ENCODE peak calls at places on chromosome 16, in eight cellular contexts. One of them, this sample, is unnamed.

GRCh38 chr16:57041182-57042156 is 50.9 kb upstream of the CPNE2 start:
- DNase-seq in WTC11: no peak
- DNase-seq in fibroblast of mammary gland: no peak
- DNase-seq in ovary: no peak
- DNase-seq in PC-9: no peak
- DNase-seq in heart left ventricle: no peak
- DNase-seq in BE2C: no peak
- DNase-seq in sigmoid colon: no peak
- DNase-seq in this sample: no peak

GRCh38 chr16:83842755-83843507 is 35.2 kb downstream of the HSBP1 start:
- DNase-seq in WTC11: no peak
- DNase-seq in fibroblast of mammary gland: no peak
- DNase-seq in ovary: no peak
- DNase-seq in PC-9: no peak
- DNase-seq in heart left ventricle: no peak
- DNase-seq in BE2C: no peak
- DNase-seq in sigmoid colon: peak; percentile 41
- DNase-seq in this sample: no peak

GRCh38 chr16:51540259-51540658 is 389.2 kb upstream of the SALL1 start:
- DNase-seq in WTC11: no peak
- DNase-seq in fibroblast of mammary gland: peak; percentile 80
- DNase-seq in ovary: no peak
- DNase-seq in PC-9: no peak
- DNase-seq in heart left ventricle: no peak
- DNase-seq in BE2C: no peak
- DNase-seq in sigmoid colon: no peak
- DNase-seq in this sample: no peak

GRCh38 chr16:51034481-51035109 is 116.5 kb downstream of the SALL1 start:
- DNase-seq in WTC11: no peak
- DNase-seq in fibroblast of mammary gland: no peak
- DNase-seq in ovary: no peak
- DNase-seq in PC-9: no peak
- DNase-seq in heart left ventricle: no peak
- DNase-seq in BE2C: no peak
- DNase-seq in sigmoid colon: no peak
- DNase-seq in this sample: no peak

GRCh38 chr16:28981517-28981916 is 3.3 kb upstream of the LAT start:
- DNase-seq in WTC11: peak; percentile 80
- DNase-seq in fibroblast of mammary gland: peak; percentile 22
- DNase-seq in ovary: no peak
- DNase-seq in PC-9: no peak
- DNase-seq in heart left ventricle: no peak
- DNase-seq in BE2C: peak; percentile 34
- DNase-seq in sigmoid colon: no peak
- DNase-seq in this sample: peak; percentile 45

GRCh38 chr16:2517954-2518605 is 2.1 kb upstream of the AMDHD2 start:
- DNase-seq in WTC11: no peak
- DNase-seq in fibroblast of mammary gland: no peak
- DNase-seq in ovary: no peak
- DNase-seq in PC-9: no peak
- DNase-seq in heart left ventricle: peak; percentile 58
- DNase-seq in BE2C: no peak
- DNase-seq in sigmoid colon: no peak
- DNase-seq in this sample: no peak

GRCh38 chr16:80092686-80093085 is 448.1 kb upstream of the DYNLRB2 start:
- DNase-seq in WTC11: no peak
- DNase-seq in fibroblast of mammary gland: no peak
- DNase-seq in ovary: no peak
- DNase-seq in PC-9: no peak
- DNase-seq in heart left ventricle: no peak
- DNase-seq in BE2C: no peak
- DNase-seq in sigmoid colon: no peak
- DNase-seq in this sample: no peak

GRCh38 chr16:80687606-80688005 is 116.8 kb downstream of the CDYL2 start:
- DNase-seq in WTC11: no peak
- DNase-seq in fibroblast of mammary gland: no peak
- DNase-seq in ovary: no peak
- DNase-seq in PC-9: no peak
- DNase-seq in heart left ventricle: no peak
- DNase-seq in BE2C: no peak
- DNase-seq in sigmoid colon: no peak
- DNase-seq in this sample: no peak

GRCh38 chr16:50300942-50301625 is 34.7 kb downstream of the ADCY7 start:
- DNase-seq in WTC11: no peak
- DNase-seq in fibroblast of mammary gland: peak; percentile 37
- DNase-seq in ovary: peak; percentile 33
- DNase-seq in PC-9: no peak
- DNase-seq in heart left ventricle: peak; percentile 46
- DNase-seq in BE2C: no peak
- DNase-seq in sigmoid colon: peak; percentile 62
- DNase-seq in this sample: no peak

GRCh38 chr16:23597003-23597756 is 1.1 kb upstream of the NDUFAB1 start:
- DNase-seq in WTC11: peak; percentile 52
- DNase-seq in fibroblast of mammary gland: peak; percentile 11
- DNase-seq in ovary: no peak
- DNase-seq in PC-9: no peak
- DNase-seq in heart left ventricle: no peak
- DNase-seq in BE2C: peak; percentile 81
- DNase-seq in sigmoid colon: peak; percentile 29
- DNase-seq in this sample: peak; percentile 18

GRCh38 chr16:86455116-86455515 is 55.2 kb upstream of the FOXF1 start:
- DNase-seq in WTC11: no peak
- DNase-seq in fibroblast of mammary gland: peak; percentile 98
- DNase-seq in ovary: no peak
- DNase-seq in PC-9: no peak
- DNase-seq in heart left ventricle: no peak
- DNase-seq in BE2C: no peak
- DNase-seq in sigmoid colon: peak; percentile 80
- DNase-seq in this sample: no peak

GRCh38 chr16:58462997-58463891 is 36.7 kb upstream of the NDRG4 start:
- DNase-seq in WTC11: peak; percentile 36
- DNase-seq in fibroblast of mammary gland: no peak
- DNase-seq in ovary: no peak
- DNase-seq in PC-9: no peak
- DNase-seq in heart left ventricle: peak; percentile 76
- DNase-seq in BE2C: peak; percentile 58
- DNase-seq in sigmoid colon: no peak
- DNase-seq in this sample: peak; percentile 67

GRCh38 chr16:16062023-16062932 is 112.9 kb downstream of the ABCC1 start:
- DNase-seq in WTC11: peak; percentile 21
- DNase-seq in fibroblast of mammary gland: no peak
- DNase-seq in ovary: no peak
- DNase-seq in PC-9: no peak
- DNase-seq in heart left ventricle: no peak
- DNase-seq in BE2C: no peak
- DNase-seq in sigmoid colon: peak; percentile 91
- DNase-seq in this sample: no peak

GRCh38 chr16:88296437-88297177 is 86.2 kb upstream of the ZNF469 start:
- DNase-seq in WTC11: no peak
- DNase-seq in fibroblast of mammary gland: no peak
- DNase-seq in ovary: peak; percentile 12
- DNase-seq in PC-9: no peak
- DNase-seq in heart left ventricle: peak; percentile 47
- DNase-seq in BE2C: no peak
- DNase-seq in sigmoid colon: no peak
- DNase-seq in this sample: no peak

GRCh38 chr16:68272501-68273209 is 8.3 kb downstream of the SLC7A6 start:
- DNase-seq in WTC11: no peak
- DNase-seq in fibroblast of mammary gland: no peak
- DNase-seq in ovary: no peak
- DNase-seq in PC-9: no peak
- DNase-seq in heart left ventricle: peak; percentile 12
- DNase-seq in BE2C: no peak
- DNase-seq in sigmoid colon: no peak
- DNase-seq in this sample: no peak

GRCh38 chr16:11333010-11333409 is 12.2 kb upstream of the RMI2 start:
- DNase-seq in WTC11: no peak
- DNase-seq in fibroblast of mammary gland: no peak
- DNase-seq in ovary: no peak
- DNase-seq in PC-9: no peak
- DNase-seq in heart left ventricle: peak; percentile 14
- DNase-seq in BE2C: no peak
- DNase-seq in sigmoid colon: no peak
- DNase-seq in this sample: no peak

GRCh38 chr16:82627811-82628339 is 1.1 kb downstream of the CDH13 start:
- DNase-seq in WTC11: peak; percentile 27
- DNase-seq in fibroblast of mammary gland: no peak
- DNase-seq in ovary: no peak
- DNase-seq in PC-9: no peak
- DNase-seq in heart left ventricle: peak; percentile 71
- DNase-seq in BE2C: no peak
- DNase-seq in sigmoid colon: peak; percentile 57
- DNase-seq in this sample: no peak

GRCh38 chr16:88289549-88290344 is 93.0 kb upstream of the ZNF469 start:
- DNase-seq in WTC11: no peak
- DNase-seq in fibroblast of mammary gland: no peak
- DNase-seq in ovary: peak; percentile 5
- DNase-seq in PC-9: no peak
- DNase-seq in heart left ventricle: no peak
- DNase-seq in BE2C: no peak
- DNase-seq in sigmoid colon: no peak
- DNase-seq in this sample: no peak

GRCh38 chr16:68737046-68737729 is at the start of gene CDH1:
- DNase-seq in WTC11: peak; percentile 99
- DNase-seq in fibroblast of mammary gland: no peak
- DNase-seq in ovary: peak; percentile 28
- DNase-seq in PC-9: peak; percentile 84
- DNase-seq in heart left ventricle: peak; percentile 60
- DNase-seq in BE2C: no peak
- DNase-seq in sigmoid colon: no peak
- DNase-seq in this sample: peak; percentile 59

GRCh38 chr16:48318630-48319029 is 66.6 kb downstream of the SIAH1 start:
- DNase-seq in WTC11: peak; percentile 18
- DNase-seq in fibroblast of mammary gland: peak; percentile 44
- DNase-seq in ovary: no peak
- DNase-seq in PC-9: no peak
- DNase-seq in heart left ventricle: no peak
- DNase-seq in BE2C: no peak
- DNase-seq in sigmoid colon: no peak
- DNase-seq in this sample: no peak

GRCh38 chr16:48321307-48322036 is 63.7 kb downstream of the SIAH1 start:
- DNase-seq in WTC11: no peak
- DNase-seq in fibroblast of mammary gland: peak; percentile 72
- DNase-seq in ovary: no peak
- DNase-seq in PC-9: no peak
- DNase-seq in heart left ventricle: no peak
- DNase-seq in BE2C: no peak
- DNase-seq in sigmoid colon: no peak
- DNase-seq in this sample: no peak

GRCh38 chr16:48317614-48318013 is 67.6 kb downstream of the SIAH1 start:
- DNase-seq in WTC11: no peak
- DNase-seq in fibroblast of mammary gland: peak; percentile 75
- DNase-seq in ovary: no peak
- DNase-seq in PC-9: no peak
- DNase-seq in heart left ventricle: no peak
- DNase-seq in BE2C: no peak
- DNase-seq in sigmoid colon: no peak
- DNase-seq in this sample: no peak
- TF ChIP-seq CTCF in WTC11: no peak
- TF ChIP-seq CTCF in fibroblast of mammary gland: no peak
- TF ChIP-seq CTCF in ovary: no peak
- TF ChIP-seq CTCF in PC-9: no peak
- TF ChIP-seq CTCF in heart left ventricle: no peak
- TF ChIP-seq CTCF in BE2C: no peak
- TF ChIP-seq CTCF in sigmoid colon: no peak
- TF ChIP-seq CTCF in this sample: no peak

DNA sequence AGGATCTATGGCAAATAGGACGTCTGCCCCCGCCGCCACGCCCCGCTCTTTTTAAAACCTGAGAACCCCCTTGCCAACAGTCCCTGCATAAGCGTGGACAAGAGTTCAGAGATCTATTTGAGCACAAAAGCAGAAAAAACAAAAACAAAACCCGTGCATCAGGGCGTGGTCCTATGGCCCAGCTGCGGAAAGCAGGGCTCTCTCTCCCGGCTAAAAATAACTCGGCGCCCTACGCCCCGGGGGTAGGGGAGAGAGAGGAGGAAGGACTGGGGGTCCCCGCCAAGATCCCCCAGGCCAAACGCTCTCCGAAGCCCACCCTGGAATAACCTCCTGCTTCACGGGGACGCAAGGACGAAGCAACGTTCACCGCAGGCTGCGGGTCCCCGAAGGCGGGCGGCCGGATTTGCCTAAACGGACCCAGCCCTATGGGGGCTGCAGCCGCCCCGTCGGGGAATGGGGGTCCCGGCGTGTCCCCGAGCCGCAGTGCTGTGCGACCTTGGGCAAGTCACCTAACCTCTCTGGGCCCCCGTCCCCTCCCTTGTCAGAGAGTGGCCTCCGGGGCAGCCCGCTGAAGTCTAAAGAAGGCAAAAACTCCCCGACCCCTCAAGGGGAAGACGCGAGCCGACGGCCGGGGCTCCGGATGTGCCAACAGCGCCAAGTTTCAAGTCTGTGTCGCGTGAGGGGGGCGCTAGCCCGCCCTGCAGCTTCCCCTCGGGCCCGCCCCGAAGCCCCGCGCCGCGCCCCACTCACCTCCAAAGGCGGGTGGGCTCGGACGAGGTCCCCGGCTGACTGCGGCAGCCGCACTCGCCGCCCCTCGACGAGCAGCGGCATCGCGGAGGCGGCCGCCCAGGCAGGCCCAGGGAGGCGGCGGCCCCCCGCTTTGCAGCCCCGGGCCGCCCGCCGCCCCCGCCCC is 477 bp downstream of the NTAN1 start:
- DNase-seq in WTC11: peak; percentile 69
- DNase-seq in fibroblast of mammary gland: peak; percentile 30
- DNase-seq in ovary: no peak
- DNase-seq in PC-9: no peak
- DNase-seq in heart left ventricle: peak; percentile 84
- DNase-seq in BE2C: no peak
- DNase-seq in sigmoid colon: peak; percentile 82
- DNase-seq in this sample: no peak
- TF ChIP-seq CTCF in WTC11: peak; percentile 3
- TF ChIP-seq CTCF in fibroblast of mammary gland: no peak
- TF ChIP-seq CTCF in ovary: no peak
- TF ChIP-seq CTCF in PC-9: peak; percentile 16
- TF ChIP-seq CTCF in heart left ventricle: no peak
- TF ChIP-seq CTCF in BE2C: peak; percentile 15
- TF ChIP-seq CTCF in sigmoid colon: no peak
- TF ChIP-seq CTCF in this sample: no peak

GRCh38 chr16:30082545-30083090 is 6.8 kb downstream of the PPP4C start:
- DNase-seq in WTC11: no peak
- DNase-seq in fibroblast of mammary gland: no peak
- DNase-seq in ovary: no peak
- DNase-seq in PC-9: no peak
- DNase-seq in heart left ventricle: peak; percentile 34
- DNase-seq in BE2C: no peak
- DNase-seq in sigmoid colon: no peak
- DNase-seq in this sample: no peak
- TF ChIP-seq CTCF in WTC11: no peak
- TF ChIP-seq CTCF in fibroblast of mammary gland: no peak
- TF ChIP-seq CTCF in ovary: no peak
- TF ChIP-seq CTCF in PC-9: peak; percentile 38
- TF ChIP-seq CTCF in heart left ventricle: no peak
- TF ChIP-seq CTCF in BE2C: peak; percentile 35
- TF ChIP-seq CTCF in sigmoid colon: no peak
- TF ChIP-seq CTCF in this sample: no peak

DNA sequence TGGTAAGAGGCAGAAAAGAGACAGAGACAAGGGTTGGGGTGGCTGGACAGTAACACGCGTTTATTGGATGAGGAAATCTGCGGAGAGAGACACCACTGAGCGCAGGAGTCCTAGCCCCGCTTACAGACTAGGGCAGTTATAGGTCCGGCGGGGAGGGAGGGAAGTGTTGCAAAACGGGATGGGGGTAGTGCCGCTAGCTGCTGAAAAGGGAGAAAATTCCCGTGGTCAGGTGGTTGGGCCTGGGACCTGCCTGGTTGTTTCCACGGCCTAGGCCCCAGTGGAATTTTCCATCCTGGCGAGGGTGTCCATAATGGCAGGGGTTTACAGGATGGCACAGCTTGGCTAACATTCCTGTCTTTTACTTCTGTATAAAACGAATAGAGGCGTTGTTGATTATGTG is 5.5 kb upstream of the CPHXL2 start:
- DNase-seq in WTC11: no peak
- DNase-seq in fibroblast of mammary gland: no peak
- DNase-seq in ovary: no peak
- DNase-seq in PC-9: no peak
- DNase-seq in heart left ventricle: no peak
- DNase-seq in BE2C: no peak
- DNase-seq in sigmoid colon: no peak
- DNase-seq in this sample: no peak
- TF ChIP-seq CTCF in WTC11: no peak
- TF ChIP-seq CTCF in fibroblast of mammary gland: no peak
- TF ChIP-seq CTCF in ovary: no peak
- TF ChIP-seq CTCF in PC-9: no peak
- TF ChIP-seq CTCF in heart left ventricle: no peak
- TF ChIP-seq CTCF in BE2C: no peak
- TF ChIP-seq CTCF in sigmoid colon: no peak
- TF ChIP-seq CTCF in this sample: no peak